ENCODE peak calls at places on chromosomes 11 and 22, in five cellular contexts. T is A549, X is IMR-90, V is SK-N-SH, C is GM12878. Q is an unnamed sample.

GRCh38 chr11:26048271-26048670 is 283.7 kb upstream of the ANO3 start:
- DNase-seq in V (no peak), C (no peak), T (no peak), X (no peak), Q (no peak)

GRCh38 chr11:70725786-70726185 is 327.5 kb downstream of the CTTN start:
- DNase-seq in C (no peak), X (no peak), V (no peak), T (no peak), Q (no peak)

GRCh38 chr11:859394-860131 is 16.9 kb downstream of the TSPAN4 start:
- DNase-seq in C (no peak), X (peak), V (peak), T (peak), Q (peak)

GRCh38 chr11:109641549-109641948 is 219.6 kb downstream of the C11orf87 start:
- DNase-seq in X (peak), V (no peak), T (peak), C (no peak), Q (no peak)

GRCh38 chr22:48576333-48577013 is 1251.2 kb downstream of the BRD1 start:
- DNase-seq in X (no peak), T (peak), V (peak), C (no peak), Q (no peak)

GRCh38 chr11:44693654-44694119 is 33.1 kb upstream of the TSPAN18 start:
- DNase-seq in T (no peak), V (peak), X (no peak), C (no peak), Q (no peak)

GRCh38 chr22:29325785-29326315 is 10.4 kb upstream of the RASL10A start:
- DNase-seq in T (no peak), C (no peak), X (no peak), V (no peak), Q (no peak)

GRCh38 chr11:26234451-26234850 is 97.5 kb upstream of the ANO3 start:
- DNase-seq in X (peak), T (no peak), C (no peak), V (no peak), Q (no peak)

GRCh38 chr22:19849800-19850481 is 4.7 kb downstream of the GNB1L start:
- DNase-seq in T (no peak), X (no peak), V (no peak), C (no peak), Q (no peak)

GRCh38 chr11:127340438-127340837 is 339.9 kb upstream of the KIRREL3 start:
- DNase-seq in T (no peak), C (no peak), X (no peak), V (no peak), Q (no peak)

GRCh38 chr11:127350476-127350875 is 349.9 kb upstream of the KIRREL3 start:
- DNase-seq in C (no peak), T (no peak), X (no peak), V (no peak), Q (no peak)

DNA sequence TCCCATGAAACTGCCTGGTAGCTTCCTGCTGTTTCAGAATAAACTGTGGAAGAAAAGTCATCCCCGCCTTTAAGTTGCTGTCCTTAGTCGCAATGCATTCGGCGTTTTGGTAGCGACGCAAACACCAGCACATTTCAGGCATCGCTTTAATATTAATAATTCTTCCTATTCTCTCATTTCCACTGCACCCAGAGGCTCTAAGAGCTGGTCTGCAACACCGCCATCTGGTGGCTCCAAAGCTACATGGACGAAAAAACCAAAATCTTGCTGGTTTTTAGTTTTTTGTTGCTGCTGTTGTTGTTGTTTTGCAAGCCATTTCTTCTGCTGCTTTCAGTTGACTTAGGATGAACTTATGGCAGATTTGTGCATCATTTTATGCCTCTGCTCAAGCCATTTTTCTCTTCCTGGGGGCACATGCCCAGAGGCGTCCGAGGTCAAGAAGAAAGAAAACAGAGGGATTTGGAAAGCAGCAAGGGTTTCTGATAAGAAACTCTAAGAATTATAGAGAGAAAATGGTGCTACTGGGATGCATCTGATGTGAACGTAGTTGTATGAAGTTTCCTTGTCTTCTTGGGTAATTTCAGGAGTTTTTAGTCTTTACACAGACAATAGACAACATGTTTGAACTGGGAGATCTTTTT is 345.4 kb upstream of the KIRREL3 start:
- DNase-seq in X (peak), V (peak), T (peak), C (no peak), Q (peak)
- TF ChIP-seq RCOR1 in X (no peak), V (no peak), T (no peak), C (no peak), Q (no peak)

GRCh38 chr11:123548774-123549173 is 105.7 kb downstream of the SCN3B start:
- DNase-seq in T (no peak), C (no peak), V (no peak), X (no peak), Q (no peak)

GRCh38 chr11:123547180-123547579 is 107.2 kb downstream of the SCN3B start:
- DNase-seq in T (no peak), V (no peak), C (peak), X (no peak), Q (no peak)

GRCh38 chr11:123544631-123545375 is 109.6 kb downstream of the SCN3B start:
- DNase-seq in X (no peak), C (no peak), T (no peak), V (peak), Q (no peak)

GRCh38 chr11:123545726-123546125 is 108.7 kb downstream of the SCN3B start:
- DNase-seq in C (no peak), V (no peak), X (no peak), T (no peak), Q (no peak)

GRCh38 chr11:123546515-123546914 is 107.9 kb downstream of the SCN3B start:
- DNase-seq in V (no peak), T (no peak), X (peak), C (no peak), Q (no peak)
- TF ChIP-seq RCOR1 in V (no peak), T (no peak), X (no peak), C (no peak), Q (no peak)

GRCh38 chr11:17561111-17561415 is 14.0 kb downstream of the OTOG start:
- DNase-seq in C (no peak), T (no peak), V (no peak), X (no peak), Q (no peak)

GRCh38 chr11:17563248-17563647 is 16.2 kb downstream of the OTOG start:
- DNase-seq in X (no peak), V (no peak), T (no peak), C (no peak), Q (no peak)

GRCh38 chr11:17564687-17565042 is 17.6 kb downstream of the OTOG start:
- DNase-seq in X (no peak), T (no peak), V (no peak), C (no peak), Q (peak)

GRCh38 chr11:17561466-17562001 is 14.5 kb downstream of the OTOG start:
- DNase-seq in V (no peak), T (no peak), X (no peak), C (no peak), Q (no peak)

GRCh38 chr11:17563961-17564686 is 17.1 kb downstream of the OTOG start:
- DNase-seq in X (no peak), V (no peak), C (no peak), T (no peak), Q (no peak)
- TF ChIP-seq RCOR1 in X (no peak), V (no peak), C (no peak), T (no peak), Q (no peak)

GRCh38 chr22:50115693-50116092 is 25.9 kb downstream of the MOV10L1 start:
- DNase-seq in V (peak), C (no peak), T (no peak), X (peak), Q (no peak)
- TF ChIP-seq RCOR1 in V (peak), C (no peak), T (no peak), X (no peak), Q (no peak)

GRCh38 chr22:17853066-17853465 is 78.8 kb upstream of the BID start:
- DNase-seq in V (no peak), X (no peak), C (no peak), T (no peak), Q (peak)
- TF ChIP-seq RCOR1 in V (no peak), X (no peak), C (no peak), T (no peak), Q (no peak)

GRCh38 chr11:123082977-123083376 is 21.0 kb upstream of the HSPA8 start:
- DNase-seq in T (no peak), C (no peak), V (no peak), X (no peak), Q (no peak)

GRCh38 chr11:123085497-123085896 is 23.6 kb upstream of the HSPA8 start:
- DNase-seq in T (no peak), X (no peak), C (no peak), V (no peak), Q (no peak)

GRCh38 chr11:123084454-123084853 is 22.5 kb upstream of the HSPA8 start:
- DNase-seq in T (no peak), C (no peak), X (no peak), V (no peak), Q (no peak)

GRCh38 chr11:123083623-123084029 is 21.7 kb upstream of the HSPA8 start:
- DNase-seq in T (peak), X (peak), V (peak), C (no peak), Q (peak)

GRCh38 chr11:123086315-123086714 is 24.4 kb upstream of the HSPA8 start:
- DNase-seq in C (no peak), V (no peak), X (no peak), T (no peak), Q (no peak)
- TF ChIP-seq RCOR1 in C (no peak), V (no peak), X (no peak), T (no peak), Q (no peak)

GRCh38 chr11:125110506-125110905 is 920 bp downstream of the TMEM218 start:
- DNase-seq in C (no peak), X (no peak), V (no peak), T (no peak), Q (no peak)

GRCh38 chr11:125111341-125112234 is at the start of gene TMEM218:
- DNase-seq in T (peak), V (peak), X (peak), C (peak), Q (peak)

GRCh38 chr11:125110996-125111340 is 458 bp downstream of the TMEM218 start:
- DNase-seq in C (no peak), V (peak), T (no peak), X (no peak), Q (peak)

GRCh38 chr11:125105921-125106320 is 5.5 kb downstream of the TMEM218 start:
- DNase-seq in V (no peak), T (no peak), X (peak), C (no peak), Q (no peak)

GRCh38 chr11:125108469-125108868 is 3.0 kb downstream of the TMEM218 start:
- DNase-seq in V (no peak), X (peak), C (no peak), T (no peak), Q (no peak)
- TF ChIP-seq RCOR1 in V (no peak), X (no peak), C (no peak), T (no peak), Q (no peak)

GRCh38 chr11:121231576-121232278 is 60.8 kb upstream of the SC5D start:
- DNase-seq in X (no peak), T (no peak), C (no peak), V (no peak), Q (no peak)

GRCh38 chr11:121237686-121238658 is 54.6 kb upstream of the SC5D start:
- DNase-seq in V (no peak), T (no peak), X (peak), C (peak), Q (no peak)

GRCh38 chr11:121236115-121237001 is 56.2 kb upstream of the SC5D start:
- DNase-seq in X (no peak), T (no peak), C (peak), V (no peak), Q (no peak)

GRCh38 chr11:121229495-121229894 is 63.1 kb upstream of the SC5D start:
- DNase-seq in T (no peak), X (no peak), C (no peak), V (no peak), Q (no peak)

DNA sequence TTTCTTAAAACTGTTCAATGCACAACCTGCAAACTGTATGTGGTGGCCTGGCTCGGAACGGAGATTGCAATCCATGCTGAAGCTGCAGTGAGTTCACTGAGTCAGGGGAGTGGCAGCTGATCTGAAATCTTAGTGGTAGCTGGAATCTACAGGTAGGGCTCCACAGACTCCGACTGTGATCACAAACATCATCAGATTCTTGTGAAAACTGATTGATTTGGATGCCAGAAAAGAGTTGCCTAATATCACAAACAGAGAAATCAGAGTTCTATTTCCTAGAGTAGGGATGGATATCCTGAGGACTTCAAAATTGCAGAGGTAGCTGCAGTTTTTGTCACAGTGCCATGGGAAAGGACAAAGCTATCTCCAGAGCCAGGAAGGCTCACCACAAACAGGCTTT is 57.5 kb upstream of the SC5D start:
- DNase-seq in C (no peak), X (no peak), T (no peak), V (no peak), Q (no peak)
- TF ChIP-seq RCOR1 in C (no peak), X (no peak), T (no peak), V (no peak), Q (no peak)

GRCh38 chr22:42942351-42942750 is 72.6 kb downstream of the PACSIN2 start:
- DNase-seq in C (no peak), X (no peak), V (no peak), T (no peak), Q (no peak)

GRCh38 chr22:42938449-42938848 is 76.5 kb downstream of the PACSIN2 start:
- DNase-seq in V (no peak), C (no peak), T (no peak), X (no peak), Q (no peak)

GRCh38 chr22:42939451-42939881 is 75.5 kb downstream of the PACSIN2 start:
- DNase-seq in X (no peak), C (no peak), T (no peak), V (no peak), Q (no peak)

GRCh38 chr22:42938976-42939375 is 76.0 kb downstream of the PACSIN2 start:
- DNase-seq in T (no peak), X (no peak), C (no peak), V (no peak), Q (no peak)

DNA sequence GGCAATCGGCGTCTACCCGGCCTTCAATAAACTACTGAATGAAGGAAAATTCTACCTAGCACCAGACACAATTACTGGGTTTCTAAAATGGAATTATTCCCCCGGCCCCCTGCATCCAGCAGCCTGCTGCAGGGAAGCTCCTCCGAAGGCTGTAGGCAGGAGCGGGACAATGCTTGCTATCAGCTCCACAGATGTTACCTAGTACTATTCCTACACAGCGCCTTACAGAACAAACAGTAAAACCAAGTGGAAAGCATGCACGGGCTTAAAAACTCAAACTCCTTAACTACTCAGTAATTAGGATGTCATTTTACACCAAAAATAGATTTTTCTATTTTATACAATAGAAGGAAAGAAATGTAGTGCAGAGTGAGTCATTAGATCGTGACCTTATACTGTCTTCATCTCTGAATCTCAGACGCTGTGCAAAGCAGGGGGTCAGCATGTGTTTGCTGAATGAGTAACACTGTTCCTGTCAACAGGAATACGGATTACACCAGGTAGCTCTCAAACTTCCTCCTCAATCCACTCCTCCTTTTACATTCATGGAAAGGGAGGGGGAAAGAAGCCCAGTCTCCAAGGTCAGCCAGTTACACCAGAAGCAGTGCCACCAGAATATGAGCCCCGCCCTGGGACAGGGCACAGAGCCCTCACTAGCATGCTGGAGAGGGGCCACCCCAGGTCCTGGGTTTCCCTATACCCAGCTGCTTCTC is 74.9 kb downstream of the PACSIN2 start:
- DNase-seq in C (no peak), X (peak), V (no peak), T (peak), Q (no peak)
- TF ChIP-seq RCOR1 in C (no peak), X (no peak), V (no peak), T (no peak), Q (no peak)

GRCh38 chr11:36053314-36053713 is 109.5 kb downstream of the LDLRAD3 start:
- DNase-seq in C (no peak), T (no peak), V (no peak), X (no peak), Q (no peak)

GRCh38 chr11:36054628-36055027 is 110.8 kb downstream of the LDLRAD3 start:
- DNase-seq in V (no peak), C (no peak), T (no peak), X (no peak), Q (no peak)

GRCh38 chr11:36053901-36054300 is 110.0 kb downstream of the LDLRAD3 start:
- DNase-seq in T (no peak), V (no peak), C (no peak), X (no peak), Q (no peak)

GRCh38 chr11:36048496-36049247 is 104.8 kb downstream of the LDLRAD3 start:
- DNase-seq in C (no peak), V (no peak), T (no peak), X (peak), Q (no peak)

DNA sequence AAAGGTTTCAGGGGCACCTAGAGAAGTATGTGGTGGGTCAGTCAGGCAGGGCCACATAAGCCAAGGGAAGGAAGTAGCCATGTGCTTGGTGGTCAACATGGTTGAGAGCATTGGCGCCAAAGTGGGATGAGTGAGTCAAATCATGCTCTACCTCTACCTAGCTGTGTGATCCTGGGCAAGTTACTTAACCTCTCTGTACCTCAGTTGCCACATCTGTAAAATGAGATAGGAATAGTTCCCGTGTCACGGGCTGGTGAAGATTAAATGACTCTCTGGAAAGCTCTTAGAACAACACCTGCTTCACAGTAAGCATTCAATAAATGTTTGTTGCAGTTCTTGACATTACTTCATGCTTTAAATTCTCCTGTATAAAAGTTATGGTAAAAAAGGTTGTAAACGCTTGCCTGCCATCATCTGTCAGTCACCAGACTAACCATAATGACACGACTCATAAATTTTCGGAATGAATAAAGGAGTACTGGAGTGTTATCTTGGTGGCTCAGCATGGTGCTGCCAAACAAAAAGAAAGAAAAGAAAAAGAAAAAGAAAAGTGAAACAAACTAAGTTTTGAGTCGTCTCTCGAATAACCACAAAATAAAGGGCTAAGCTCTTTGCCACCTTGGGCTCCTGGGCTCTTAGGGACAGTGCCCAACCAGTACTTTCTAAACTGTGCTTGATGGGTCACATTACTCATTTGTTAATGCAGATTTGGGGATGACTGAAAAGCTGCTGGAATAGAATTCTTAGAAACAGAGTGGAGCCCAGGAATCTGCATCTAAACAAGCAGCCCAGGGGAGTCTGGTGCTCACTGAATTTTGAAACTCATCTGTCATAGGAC is 107.6 kb downstream of the LDLRAD3 start:
- DNase-seq in T (no peak), C (no peak), V (no peak), X (no peak), Q (no peak)
- TF ChIP-seq RCOR1 in T (no peak), C (no peak), V (no peak), X (no peak), Q (no peak)